ENCODE peak calls at places on chromosomes 3 and 15, in six cellular contexts. F is cardiac muscle cell, Y is esophagus muscularis mucosa, Q is kidney epithelial cell, O is psoas muscle, V is heart left ventricle. T is an unnamed sample.

GRCh38 chr3:183892610-183893214 is 8.0 kb upstream of the PARL start:
- DNase-seq in V (no peak), F (no peak), O (no peak), Y (no peak), Q (no peak), T (no peak)

GRCh38 chr3:143234521-143234920 is 115.0 kb downstream of the CHST2 start:
- DNase-seq in Q (no peak), Y (no peak), O (no peak), F (no peak), V (no peak), T (no peak)

GRCh38 chr3:45564172-45564571 is 30.4 kb upstream of the LIMD1 start:
- DNase-seq in F (no peak), Q (no peak), V (no peak), Y (no peak), O (no peak), T (no peak)

GRCh38 chr3:28907616-28908015 is 373.3 kb upstream of the RBMS3 start:
- DNase-seq in F (no peak), V (no peak), O (no peak), Q (peak; percentile 56), Y (no peak), T (no peak)

GRCh38 chr3:100260081-100260684 is 609 bp upstream of the TBC1D23 start:
- DNase-seq in V (peak; percentile 56), F (peak; percentile 37), Y (no peak), Q (no peak), O (peak; percentile 67), T (no peak)

GRCh38 chr3:5411786-5412185 is 224.3 kb downstream of the EDEM1 start:
- DNase-seq in Q (no peak), O (no peak), F (no peak), Y (peak; percentile 57), V (no peak), T (no peak)

GRCh38 chr15:31344824-31345605 is 18.4 kb downstream of the KLF13 start:
- DNase-seq in Y (no peak), Q (no peak), O (peak; percentile 50), F (no peak), V (peak; percentile 74), T (no peak)

GRCh38 chr3:181383201-181383600 is 328.5 kb upstream of the SOX2 start:
- DNase-seq in O (no peak), V (no peak), F (no peak), Q (no peak), Y (no peak), T (no peak)

GRCh38 chr3:163043074-163043473 is 1546.5 kb downstream of the OTOL1 start:
- DNase-seq in Q (no peak), V (no peak), F (no peak), O (no peak), Y (no peak), T (no peak)

GRCh38 chr3:54511766-54512365 is 389.5 kb downstream of the CACNA2D3 start:
- DNase-seq in Y (peak; percentile 70), V (no peak), F (no peak), Q (no peak), O (no peak), T (no peak)

GRCh38 chr15:57646057-57646456 is 54.4 kb downstream of the MYZAP start:
- DNase-seq in V (no peak), Y (peak; percentile 45), F (no peak), Q (no peak), O (no peak), T (no peak)

GRCh38 chr3:27591811-27592210 is 107.6 kb upstream of the SLC4A7 start:
- DNase-seq in F (no peak), Y (no peak), V (no peak), Q (no peak), O (no peak), T (no peak)

GRCh38 chr15:72493220-72493619 is 19.1 kb downstream of the ARIH1 start:
- DNase-seq in O (no peak), F (no peak), V (no peak), Y (no peak), Q (no peak), T (no peak)

GRCh38 chr15:62390793-62391543 is 225.9 kb upstream of the C2CD4B start:
- DNase-seq in Q (no peak), Y (no peak), O (peak; percentile 50), V (peak; percentile 46), F (peak; percentile 70), T (no peak)

GRCh38 chr15:77107068-77107467 is 36.2 kb upstream of the TSPAN3 start:
- DNase-seq in O (peak; percentile 25), F (no peak), Q (no peak), V (peak; percentile 73), Y (no peak), T (no peak)

GRCh38 chr3:108477511-108478147 is 32.8 kb downstream of the MYH15 start:
- DNase-seq in V (peak; percentile 20), Y (no peak), Q (no peak), F (peak; percentile 67), O (peak; percentile 26), T (no peak)

GRCh38 chr15:83991163-83991562 is 244.4 kb upstream of the GOLGA6L4 start:
- DNase-seq in V (no peak), Q (no peak), O (no peak), Y (no peak), F (no peak), T (no peak)

GRCh38 chr15:67905628-67906027 is 65.8 kb upstream of the RNU6-1 start:
- DNase-seq in O (no peak), F (no peak), Q (no peak), V (no peak), Y (no peak), T (no peak)

GRCh38 chr3:64530434-64531049 is 157.3 kb downstream of the ADAMTS9 start:
- DNase-seq in V (peak; percentile 58), F (peak; percentile 64), Q (no peak), O (no peak), Y (no peak), T (peak; percentile 50)

GRCh38 chr3:32968367-32969087 is 17.1 kb downstream of the CCR4 start:
- DNase-seq in V (no peak), Y (no peak), O (no peak), Q (no peak), F (no peak), T (no peak)

GRCh38 chr3:12433823-12434222 is 50.5 kb upstream of the TSEN2 start:
- DNase-seq in F (no peak), O (no peak), Q (no peak), V (no peak), Y (no peak), T (no peak)
- H3K4me3 ChIP-seq in F (no peak overlapping the region), O (no peak overlapping the region), Q (no peak overlapping the region), V (no peak overlapping the region), Y (no peak overlapping the region), T (no peak overlapping the region)

GRCh38 chr3:138046955-138047354 is 37.0 kb downstream of the CLDN18 start:
- DNase-seq in Y (peak; percentile 53), V (no peak), Q (no peak), O (no peak), F (no peak), T (no peak)

GRCh38 chr3:138046084-138046483 is 36.1 kb downstream of the CLDN18 start:
- DNase-seq in Y (peak; percentile 31), Q (no peak), F (no peak), O (no peak), V (no peak), T (no peak)

GRCh38 chr3:138051946-138052802 is 42.2 kb downstream of the CLDN18 start:
- DNase-seq in Q (no peak), O (no peak), Y (no peak), V (no peak), F (peak; percentile 79), T (no peak)

GRCh38 chr3:138047596-138048195 is 37.7 kb downstream of the CLDN18 start:
- DNase-seq in O (no peak), Y (peak; percentile 47), F (no peak), V (no peak), Q (no peak), T (no peak)

DNA sequence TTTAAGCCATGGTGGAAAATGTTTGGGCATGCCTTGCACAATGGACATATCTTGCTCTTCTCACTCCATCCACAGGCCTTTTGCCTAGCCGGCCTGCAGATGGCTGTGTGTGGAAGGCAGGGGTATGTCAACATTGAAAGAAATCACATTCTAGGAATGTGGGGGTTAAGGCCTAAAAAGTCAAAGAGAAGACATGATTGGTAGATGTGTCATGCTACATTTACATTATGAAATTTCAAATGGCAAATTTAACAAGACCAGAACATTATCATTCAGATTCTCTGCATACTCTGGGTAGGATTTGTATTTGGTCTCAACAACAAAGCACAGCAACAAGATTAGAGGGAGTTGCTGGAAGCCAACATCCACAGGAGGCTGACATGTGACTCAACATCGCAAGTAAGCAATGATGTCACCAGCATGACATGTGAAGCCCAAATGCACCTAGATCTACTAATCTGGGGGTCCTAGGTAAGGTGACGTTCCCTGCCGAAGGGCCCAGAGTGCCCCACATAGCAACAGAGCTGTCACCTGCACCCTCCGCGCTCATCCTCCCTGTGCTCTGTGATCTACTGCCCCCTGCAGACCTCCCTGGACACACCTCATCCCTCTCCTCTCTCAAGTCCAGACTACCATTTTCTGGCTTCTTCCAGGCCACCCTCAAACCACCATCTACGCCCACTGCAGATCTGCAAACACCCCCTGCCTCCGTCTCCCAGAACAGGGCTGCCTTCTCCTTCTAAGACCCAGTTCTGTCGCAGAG is 39.4 kb downstream of the CLDN18 start:
- DNase-seq in F (no peak), O (no peak), V (no peak), Y (peak; percentile 81), Q (no peak), T (no peak)
- TF ChIP-seq CTCF in F (no peak), O (no peak), V (no peak), Y (no peak), Q (no peak), T (no peak)

GRCh38 chr3:171028025-171028778 is 1.7 kb upstream of the SLC2A2 start:
- DNase-seq in Q (peak; percentile 59), O (peak; percentile 62), V (peak; percentile 46), Y (no peak), F (peak; percentile 65), T (peak; percentile 37)
- H3K4me3 ChIP-seq in Q (peak overlapping the region; percentile 12), O (peak overlapping the region; percentile 59), V (peak overlapping the region; percentile 58), Y (peak overlapping the region; percentile 42), F (peak overlapping the region; percentile 0), T (peak overlapping the region; percentile 23)

GRCh38 chr3:10693457-10693856 is 122.6 kb upstream of the SLC6A11 start:
- DNase-seq in V (no peak), Y (no peak), O (no peak), Q (no peak), F (no peak), T (no peak)
- TF ChIP-seq CTCF in V (peak; percentile 27), Y (no peak), O (peak; percentile 54), Q (no peak), F (peak; percentile 25), T (peak; percentile 3)

DNA sequence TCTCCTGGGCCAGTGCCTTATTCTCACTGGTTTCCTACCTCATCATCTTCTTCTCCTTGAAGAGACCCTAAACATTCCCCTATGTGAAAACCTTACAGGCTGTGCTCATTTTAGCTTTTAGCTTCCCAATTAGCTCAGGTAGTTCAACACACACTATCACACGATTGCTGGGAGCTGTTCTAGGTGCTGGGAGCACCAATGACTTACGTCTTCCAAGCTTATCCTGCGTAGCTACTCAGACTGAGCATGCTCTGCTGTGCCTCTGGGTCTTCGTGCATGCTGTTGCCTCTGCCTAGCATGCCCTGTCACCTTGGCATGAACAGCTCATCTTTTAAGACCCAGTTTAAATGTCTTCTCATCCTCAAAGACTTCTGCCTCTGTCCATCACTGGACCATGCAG is 55.7 kb upstream of the APEH start:
- DNase-seq in V (no peak), F (peak; percentile 45), O (no peak), Y (no peak), Q (no peak), T (no peak)
- H3K4me3 ChIP-seq in V (no peak overlapping the region), F (no peak overlapping the region), O (no peak overlapping the region), Y (no peak overlapping the region), Q (no peak overlapping the region), T (no peak overlapping the region)

T was measured in HFF-Myc.